ENCODE peak calls at places on chromosome 16, in nine cellular contexts. H, F, Q, E, G, L, D, W and I are unnamed samples.

GRCh38 chr16:67150833-67151396 is at the start of gene B3GNT9:
- DNase-seq in W (peak; percentile 51), Q (peak; percentile 55), G (no peak), L (peak; percentile 82), E (peak; percentile 94), D (peak; percentile 26), F (peak; percentile 88), H (no peak), I (no peak)

GRCh38 chr16:17306745-17307144 is 164.0 kb downstream of the XYLT1 start:
- DNase-seq in Q (no peak), F (no peak), E (no peak), L (no peak), D (no peak), G (no peak), W (no peak), H (no peak), I (no peak)

GRCh38 chr16:59707441-59707840 is 973.3 kb upstream of the GOT2 start:
- DNase-seq in Q (no peak), H (no peak), L (no peak), W (no peak), F (no peak), G (no peak), D (peak; percentile 2), E (no peak), I (no peak)

GRCh38 chr16:7835032-7835431 is 502.4 kb downstream of the RBFOX1 start:
- DNase-seq in H (no peak), L (no peak), G (no peak), F (no peak), Q (peak; percentile 5), W (peak; percentile 47), D (no peak), E (no peak), I (no peak)

GRCh38 chr16:83843657-83844056 is 35.9 kb downstream of the HSBP1 start:
- DNase-seq in E (peak; percentile 56), D (no peak), L (no peak), F (no peak), W (no peak), H (no peak), G (no peak), Q (no peak), I (no peak)

GRCh38 chr16:29804455-29805231 is 1.7 kb upstream of the MAZ start:
- DNase-seq in W (peak; percentile 66), H (no peak), F (no peak), E (peak; percentile 86), Q (peak; percentile 54), L (no peak), D (no peak), G (peak; percentile 34), I (no peak)

GRCh38 chr16:69123894-69124293 is 8.5 kb downstream of the CHTF8 start:
- DNase-seq in L (peak; percentile 76), W (peak; percentile 9), H (no peak), Q (peak; percentile 60), G (peak; percentile 33), D (peak; percentile 57), F (peak; percentile 75), E (peak; percentile 68), I (peak; percentile 60)

GRCh38 chr16:23855010-23855409 is 19.2 kb downstream of the PRKCB start:
- DNase-seq in D (no peak), W (no peak), E (no peak), F (no peak), H (no peak), Q (no peak), L (no peak), G (no peak), I (no peak)

GRCh38 chr16:89407282-89407924 is 83.0 kb downstream of the ANKRD11 start:
- DNase-seq in D (no peak), L (no peak), F (no peak), H (no peak), E (no peak), W (no peak), G (no peak), Q (no peak), I (no peak)